ENCODE peak calls at places on chromosomes 5 and 9, in five cellular contexts. One of them, this sample, is unnamed.

GRCh38 chr5:151140686-151141459 is 16.7 kb downstream of the ANXA6 start:
- DNase-seq in left lung: no peak
- DNase-seq in brain microvascular endothelial cell: no peak
- DNase-seq in tibial nerve: no peak
- DNase-seq in NB4: no peak
- DNase-seq in this sample: no peak

GRCh38 chr9:114733814-114734213 is 51.8 kb upstream of the TEX48 start:
- DNase-seq in NB4: no peak
- DNase-seq in tibial nerve: no peak
- DNase-seq in brain microvascular endothelial cell: peak
- DNase-seq in left lung: no peak
- DNase-seq in this sample: no peak

GRCh38 chr5:48192-48591 is 43.8 kb upstream of the PLEKHG4B start:
- DNase-seq in tibial nerve: no peak
- DNase-seq in left lung: no peak
- DNase-seq in brain microvascular endothelial cell: no peak
- DNase-seq in NB4: no peak
- DNase-seq in this sample: no peak

GRCh38 chr9:119216891-119217290 is 152.3 kb downstream of the BRINP1 start:
- DNase-seq in tibial nerve: peak
- DNase-seq in NB4: no peak
- DNase-seq in left lung: no peak
- DNase-seq in brain microvascular endothelial cell: no peak
- DNase-seq in this sample: peak

GRCh38 chr9:74610523-74611061 is 113.5 kb downstream of the RORB start:
- DNase-seq in tibial nerve: no peak
- DNase-seq in brain microvascular endothelial cell: no peak
- DNase-seq in NB4: no peak
- DNase-seq in left lung: no peak
- DNase-seq in this sample: no peak

GRCh38 chr5:150556106-150556505 is 48.2 kb downstream of the NDST1 start:
- DNase-seq in left lung: no peak
- DNase-seq in tibial nerve: no peak
- DNase-seq in NB4: no peak
- DNase-seq in brain microvascular endothelial cell: no peak
- DNase-seq in this sample: no peak

GRCh38 chr9:124420991-124421543 is 5.8 kb upstream of the PSMB7 start:
- DNase-seq in tibial nerve: no peak
- DNase-seq in NB4: no peak
- DNase-seq in left lung: no peak
- DNase-seq in brain microvascular endothelial cell: peak
- DNase-seq in this sample: no peak

GRCh38 chr9:14687042-14687719 is 6.1 kb downstream of the ZDHHC21 start:
- DNase-seq in NB4: no peak
- DNase-seq in tibial nerve: no peak
- DNase-seq in left lung: no peak
- DNase-seq in brain microvascular endothelial cell: peak
- DNase-seq in this sample: no peak

GRCh38 chr5:73451218-73452130 is 2.9 kb upstream of the FOXD1 start:
- DNase-seq in brain microvascular endothelial cell: no peak
- DNase-seq in NB4: peak
- DNase-seq in tibial nerve: no peak
- DNase-seq in left lung: peak
- DNase-seq in this sample: peak

GRCh38 chr5:110727025-110727314 is 499 bp upstream of the TMEM232 start:
- DNase-seq in tibial nerve: no peak
- DNase-seq in left lung: no peak
- DNase-seq in NB4: no peak
- DNase-seq in brain microvascular endothelial cell: no peak
- DNase-seq in this sample: no peak

GRCh38 chr9:2015581-2016410 is 649 bp downstream of the SMARCA2 start:
- DNase-seq in NB4: peak
- DNase-seq in brain microvascular endothelial cell: peak
- DNase-seq in left lung: peak
- DNase-seq in tibial nerve: peak
- DNase-seq in this sample: peak

GRCh38 chr5:108801301-108801700 is 53.6 kb downstream of the FER start:
- DNase-seq in NB4: no peak
- DNase-seq in left lung: no peak
- DNase-seq in brain microvascular endothelial cell: no peak
- DNase-seq in tibial nerve: no peak
- DNase-seq in this sample: no peak

GRCh38 chr9:109903515-109904138 is 123.6 kb downstream of the PALM2AKAP2 start:
- DNase-seq in tibial nerve: peak
- DNase-seq in brain microvascular endothelial cell: peak
- DNase-seq in NB4: peak
- DNase-seq in left lung: no peak
- DNase-seq in this sample: peak

GRCh38 chr5:179509845-179510244 is 40.5 kb upstream of the RUFY1 start:
- DNase-seq in NB4: no peak
- DNase-seq in brain microvascular endothelial cell: no peak
- DNase-seq in left lung: no peak
- DNase-seq in tibial nerve: no peak
- DNase-seq in this sample: no peak

GRCh38 chr9:7976167-7976755 is 176.7 kb upstream of the DMAC1 start:
- DNase-seq in left lung: no peak
- DNase-seq in tibial nerve: no peak
- DNase-seq in brain microvascular endothelial cell: no peak
- DNase-seq in NB4: peak
- DNase-seq in this sample: no peak
- H3K4me3 ChIP-seq in left lung: no peak
- H3K4me3 ChIP-seq in tibial nerve: no peak
- H3K4me3 ChIP-seq in brain microvascular endothelial cell: no peak
- H3K4me3 ChIP-seq in NB4: peak
- H3K4me3 ChIP-seq in this sample: no peak

GRCh38 chr9:130120207-130120587 is 52.0 kb upstream of the NCS1 start:
- DNase-seq in left lung: no peak
- DNase-seq in tibial nerve: no peak
- DNase-seq in NB4: no peak
- DNase-seq in brain microvascular endothelial cell: no peak
- DNase-seq in this sample: no peak

GRCh38 chr9:130120832-130121231 is 51.4 kb upstream of the NCS1 start:
- DNase-seq in NB4: no peak
- DNase-seq in left lung: no peak
- DNase-seq in brain microvascular endothelial cell: no peak
- DNase-seq in tibial nerve: no peak
- DNase-seq in this sample: no peak

GRCh38 chr9:130119521-130120206 is 52.5 kb upstream of the NCS1 start:
- DNase-seq in brain microvascular endothelial cell: no peak
- DNase-seq in NB4: no peak
- DNase-seq in left lung: no peak
- DNase-seq in tibial nerve: no peak
- DNase-seq in this sample: no peak

GRCh38 chr9:130124471-130124870 is 47.7 kb upstream of the NCS1 start:
- DNase-seq in left lung: no peak
- DNase-seq in NB4: no peak
- DNase-seq in brain microvascular endothelial cell: no peak
- DNase-seq in tibial nerve: no peak
- DNase-seq in this sample: no peak

GRCh38 chr9:130122465-130122864 is 49.7 kb upstream of the NCS1 start:
- DNase-seq in tibial nerve: no peak
- DNase-seq in brain microvascular endothelial cell: no peak
- DNase-seq in left lung: no peak
- DNase-seq in NB4: no peak
- DNase-seq in this sample: no peak
- H3K4me3 ChIP-seq in tibial nerve: no peak
- H3K4me3 ChIP-seq in brain microvascular endothelial cell: no peak
- H3K4me3 ChIP-seq in left lung: no peak
- H3K4me3 ChIP-seq in NB4: no peak
- H3K4me3 ChIP-seq in this sample: no peak

GRCh38 chr5:81194633-81195333 is 38.3 kb upstream of the CKMT2 start:
- DNase-seq in NB4: peak
- DNase-seq in left lung: peak
- DNase-seq in tibial nerve: peak
- DNase-seq in brain microvascular endothelial cell: peak
- DNase-seq in this sample: peak
- H3K4me3 ChIP-seq in NB4: no peak
- H3K4me3 ChIP-seq in left lung: no peak
- H3K4me3 ChIP-seq in tibial nerve: no peak
- H3K4me3 ChIP-seq in brain microvascular endothelial cell: peak
- H3K4me3 ChIP-seq in this sample: no peak

GRCh38 chr9:33750307-33750838 is 45.0 kb upstream of the PRSS3 start:
- DNase-seq in NB4: no peak
- DNase-seq in left lung: no peak
- DNase-seq in brain microvascular endothelial cell: peak
- DNase-seq in tibial nerve: no peak
- DNase-seq in this sample: no peak

GRCh38 chr9:33751536-33752129 is 43.7 kb upstream of the PRSS3 start:
- DNase-seq in tibial nerve: no peak
- DNase-seq in brain microvascular endothelial cell: no peak
- DNase-seq in left lung: no peak
- DNase-seq in NB4: no peak
- DNase-seq in this sample: no peak

GRCh38 chr9:33748633-33749304 is 46.6 kb upstream of the PRSS3 start:
- DNase-seq in tibial nerve: no peak
- DNase-seq in NB4: peak
- DNase-seq in brain microvascular endothelial cell: no peak
- DNase-seq in left lung: no peak
- DNase-seq in this sample: no peak

GRCh38 chr9:33752130-33752637 is 43.2 kb upstream of the PRSS3 start:
- DNase-seq in NB4: no peak
- DNase-seq in left lung: no peak
- DNase-seq in brain microvascular endothelial cell: no peak
- DNase-seq in tibial nerve: no peak
- DNase-seq in this sample: no peak

GRCh38 chr9:33750839-33751339 is 44.5 kb upstream of the PRSS3 start:
- DNase-seq in NB4: no peak
- DNase-seq in left lung: no peak
- DNase-seq in brain microvascular endothelial cell: no peak
- DNase-seq in tibial nerve: no peak
- DNase-seq in this sample: no peak
- H3K4me3 ChIP-seq in NB4: no peak
- H3K4me3 ChIP-seq in left lung: no peak
- H3K4me3 ChIP-seq in brain microvascular endothelial cell: peak
- H3K4me3 ChIP-seq in tibial nerve: no peak
- H3K4me3 ChIP-seq in this sample: no peak

GRCh38 chr5:14182761-14183160 is 39.6 kb downstream of the TRIO start:
- DNase-seq in left lung: no peak
- DNase-seq in brain microvascular endothelial cell: no peak
- DNase-seq in NB4: no peak
- DNase-seq in tibial nerve: no peak
- DNase-seq in this sample: no peak
- H3K4me3 ChIP-seq in left lung: no peak
- H3K4me3 ChIP-seq in brain microvascular endothelial cell: no peak
- H3K4me3 ChIP-seq in NB4: no peak
- H3K4me3 ChIP-seq in tibial nerve: no peak
- H3K4me3 ChIP-seq in this sample: no peak

GRCh38 chr5:134128648-134128995 is 14.1 kb downstream of the TCF7 start:
- DNase-seq in left lung: no peak
- DNase-seq in brain microvascular endothelial cell: no peak
- DNase-seq in NB4: no peak
- DNase-seq in tibial nerve: no peak
- DNase-seq in this sample: no peak
- H3K4me3 ChIP-seq in left lung: no peak
- H3K4me3 ChIP-seq in brain microvascular endothelial cell: no peak
- H3K4me3 ChIP-seq in NB4: no peak
- H3K4me3 ChIP-seq in tibial nerve: no peak
- H3K4me3 ChIP-seq in this sample: no peak

GRCh38 chr9:123327697-123328100 is 28.3 kb upstream of the CRB2 start:
- DNase-seq in NB4: no peak
- DNase-seq in tibial nerve: no peak
- DNase-seq in brain microvascular endothelial cell: no peak
- DNase-seq in left lung: peak
- DNase-seq in this sample: no peak

GRCh38 chr9:123324767-123325183 is 31.2 kb upstream of the CRB2 start:
- DNase-seq in NB4: no peak
- DNase-seq in brain microvascular endothelial cell: no peak
- DNase-seq in left lung: no peak
- DNase-seq in tibial nerve: no peak
- DNase-seq in this sample: no peak

GRCh38 chr9:123323482-123324013 is 32.4 kb upstream of the CRB2 start:
- DNase-seq in left lung: no peak
- DNase-seq in brain microvascular endothelial cell: no peak
- DNase-seq in tibial nerve: no peak
- DNase-seq in NB4: no peak
- DNase-seq in this sample: no peak

GRCh38 chr9:123326662-123327093 is 29.3 kb upstream of the CRB2 start:
- DNase-seq in NB4: peak
- DNase-seq in tibial nerve: no peak
- DNase-seq in left lung: peak
- DNase-seq in brain microvascular endothelial cell: no peak
- DNase-seq in this sample: no peak

DNA sequence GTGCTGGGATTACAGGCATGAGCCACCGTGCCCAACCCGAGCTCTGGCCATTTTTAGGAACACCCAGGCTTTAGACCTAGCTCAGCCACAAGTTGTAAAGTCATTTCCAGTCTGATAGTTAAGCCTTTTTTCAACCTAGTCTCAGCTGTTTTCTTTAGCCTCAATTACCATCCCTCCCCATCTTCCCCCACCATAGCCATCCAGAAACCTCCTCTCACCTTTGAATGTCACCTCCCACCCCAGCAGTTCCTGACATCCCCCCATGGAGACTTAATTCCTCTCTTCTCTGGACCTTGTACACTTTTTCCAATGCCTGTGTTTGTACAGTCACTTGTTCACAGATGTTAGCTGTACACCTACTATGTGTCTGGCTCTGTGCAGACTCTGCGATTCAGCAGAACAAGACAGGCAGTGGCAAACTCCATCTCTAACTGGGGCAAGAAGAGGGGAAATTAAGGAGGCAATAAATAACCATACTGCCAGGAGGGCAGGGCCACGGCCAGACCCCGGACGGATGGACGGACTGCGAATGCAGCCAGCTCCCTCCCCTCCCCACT is 29.9 kb upstream of the CRB2 start:
- DNase-seq in NB4: no peak
- DNase-seq in tibial nerve: no peak
- DNase-seq in brain microvascular endothelial cell: no peak
- DNase-seq in left lung: no peak
- DNase-seq in this sample: no peak
- H3K4me3 ChIP-seq in NB4: no peak
- H3K4me3 ChIP-seq in tibial nerve: no peak
- H3K4me3 ChIP-seq in brain microvascular endothelial cell: no peak
- H3K4me3 ChIP-seq in left lung: no peak
- H3K4me3 ChIP-seq in this sample: no peak

GRCh38 chr9:120482424-120483186 is 97.4 kb downstream of the CDK5RAP2 start:
- DNase-seq in NB4: no peak
- DNase-seq in left lung: no peak
- DNase-seq in tibial nerve: no peak
- DNase-seq in brain microvascular endothelial cell: no peak
- DNase-seq in this sample: no peak

GRCh38 chr9:120480707-120481106 is 99.3 kb downstream of the CDK5RAP2 start:
- DNase-seq in tibial nerve: no peak
- DNase-seq in NB4: no peak
- DNase-seq in left lung: no peak
- DNase-seq in brain microvascular endothelial cell: no peak
- DNase-seq in this sample: no peak

GRCh38 chr9:120484162-120484561 is 95.8 kb downstream of the CDK5RAP2 start:
- DNase-seq in tibial nerve: no peak
- DNase-seq in left lung: no peak
- DNase-seq in NB4: no peak
- DNase-seq in brain microvascular endothelial cell: no peak
- DNase-seq in this sample: no peak

GRCh38 chr9:120481842-120482241 is 98.1 kb downstream of the CDK5RAP2 start:
- DNase-seq in left lung: no peak
- DNase-seq in brain microvascular endothelial cell: no peak
- DNase-seq in NB4: no peak
- DNase-seq in tibial nerve: no peak
- DNase-seq in this sample: no peak

GRCh38 chr9:120481248-120481647 is 98.7 kb downstream of the CDK5RAP2 start:
- DNase-seq in NB4: no peak
- DNase-seq in brain microvascular endothelial cell: no peak
- DNase-seq in left lung: no peak
- DNase-seq in tibial nerve: no peak
- DNase-seq in this sample: no peak
- H3K4me3 ChIP-seq in NB4: no peak
- H3K4me3 ChIP-seq in brain microvascular endothelial cell: no peak
- H3K4me3 ChIP-seq in left lung: no peak
- H3K4me3 ChIP-seq in tibial nerve: no peak
- H3K4me3 ChIP-seq in this sample: no peak

This sample was measured in uterus.